ENCODE peak calls at places on chromosomes 7 and 10, in five cellular contexts. One of them, this sample, is unnamed. For H3K27me3, the result is how much of the 10 kb centered on the place peaks cover.

GRCh38 chr7:99473315-99473596 is 566 bp downstream of the ZNF789 start:
- DNase-seq in naive thymus-derived CD4-positive, alpha-beta T cell: no peak
- DNase-seq in CD8-positive, alpha-beta T cell: no peak
- DNase-seq in thoracic aorta: no peak
- DNase-seq in spleen: no peak
- DNase-seq in this sample: no peak

GRCh38 chr10:130438861-130439260 is 302.7 kb downstream of the GLRX3 start:
- DNase-seq in naive thymus-derived CD4-positive, alpha-beta T cell: no peak
- DNase-seq in CD8-positive, alpha-beta T cell: no peak
- DNase-seq in thoracic aorta: no peak
- DNase-seq in spleen: no peak
- DNase-seq in this sample: no peak

GRCh38 chr7:119377-120163 is 72.8 kb upstream of the FAM20C start:
- DNase-seq in spleen: no peak
- DNase-seq in naive thymus-derived CD4-positive, alpha-beta T cell: no peak
- DNase-seq in thoracic aorta: no peak
- DNase-seq in CD8-positive, alpha-beta T cell: no peak
- DNase-seq in this sample: peak

GRCh38 chr7:145478551-145478950 is 638.0 kb upstream of the CNTNAP2 start:
- DNase-seq in thoracic aorta: no peak
- DNase-seq in spleen: no peak
- DNase-seq in CD8-positive, alpha-beta T cell: no peak
- DNase-seq in naive thymus-derived CD4-positive, alpha-beta T cell: no peak
- DNase-seq in this sample: no peak

GRCh38 chr7:115682507-115682906 is 348.1 kb downstream of the TFEC start:
- DNase-seq in spleen: no peak
- DNase-seq in naive thymus-derived CD4-positive, alpha-beta T cell: no peak
- DNase-seq in CD8-positive, alpha-beta T cell: no peak
- DNase-seq in thoracic aorta: no peak
- DNase-seq in this sample: no peak

GRCh38 chr10:101569838-101570763 is 18.0 kb downstream of the POLL start:
- DNase-seq in naive thymus-derived CD4-positive, alpha-beta T cell: peak
- DNase-seq in thoracic aorta: peak
- DNase-seq in spleen: peak
- DNase-seq in CD8-positive, alpha-beta T cell: peak
- DNase-seq in this sample: peak

GRCh38 chr7:134820295-134820694 is 40.9 kb downstream of the CALD1 start:
- DNase-seq in CD8-positive, alpha-beta T cell: no peak
- DNase-seq in thoracic aorta: no peak
- DNase-seq in spleen: no peak
- DNase-seq in naive thymus-derived CD4-positive, alpha-beta T cell: no peak
- DNase-seq in this sample: no peak

GRCh38 chr7:134431805-134432204 is 27.1 kb downstream of the AKR1B1 start:
- DNase-seq in CD8-positive, alpha-beta T cell: no peak
- DNase-seq in thoracic aorta: no peak
- DNase-seq in spleen: peak
- DNase-seq in naive thymus-derived CD4-positive, alpha-beta T cell: no peak
- DNase-seq in this sample: no peak

GRCh38 chr7:123864438-123864837 is 19.5 kb downstream of the HYAL4 start:
- DNase-seq in CD8-positive, alpha-beta T cell: no peak
- DNase-seq in naive thymus-derived CD4-positive, alpha-beta T cell: no peak
- DNase-seq in spleen: no peak
- DNase-seq in thoracic aorta: no peak
- DNase-seq in this sample: no peak

GRCh38 chr10:75332081-75332480 is 69.5 kb downstream of the ZNF503 start:
- DNase-seq in naive thymus-derived CD4-positive, alpha-beta T cell: no peak
- DNase-seq in thoracic aorta: no peak
- DNase-seq in spleen: no peak
- DNase-seq in CD8-positive, alpha-beta T cell: no peak
- DNase-seq in this sample: no peak

GRCh38 chr10:50577681-50578350 is 45.9 kb downstream of the SGMS1 start:
- DNase-seq in naive thymus-derived CD4-positive, alpha-beta T cell: no peak
- DNase-seq in spleen: no peak
- DNase-seq in CD8-positive, alpha-beta T cell: no peak
- DNase-seq in thoracic aorta: no peak
- DNase-seq in this sample: no peak

GRCh38 chr7:33185786-33186185 is 56.4 kb downstream of the BBS9 start:
- DNase-seq in CD8-positive, alpha-beta T cell: no peak
- DNase-seq in thoracic aorta: no peak
- DNase-seq in naive thymus-derived CD4-positive, alpha-beta T cell: peak
- DNase-seq in spleen: no peak
- DNase-seq in this sample: no peak

GRCh38 chr10:101902032-101902799 is 58.6 kb upstream of the KCNIP2 start:
- DNase-seq in spleen: no peak
- DNase-seq in thoracic aorta: no peak
- DNase-seq in CD8-positive, alpha-beta T cell: no peak
- DNase-seq in naive thymus-derived CD4-positive, alpha-beta T cell: no peak
- DNase-seq in this sample: no peak

GRCh38 chr10:16521311-16522016 is at the start of gene C1QL3:
- DNase-seq in thoracic aorta: no peak
- DNase-seq in naive thymus-derived CD4-positive, alpha-beta T cell: peak
- DNase-seq in CD8-positive, alpha-beta T cell: no peak
- DNase-seq in spleen: no peak
- DNase-seq in this sample: no peak

GRCh38 chr7:79050592-79050991 is 402.9 kb downstream of the MAGI2 start:
- DNase-seq in thoracic aorta: no peak
- DNase-seq in spleen: no peak
- DNase-seq in CD8-positive, alpha-beta T cell: no peak
- DNase-seq in naive thymus-derived CD4-positive, alpha-beta T cell: no peak
- DNase-seq in this sample: no peak

GRCh38 chr10:113616244-113617074 is 47.4 kb downstream of the NRAP start:
- DNase-seq in spleen: no peak
- DNase-seq in thoracic aorta: no peak
- DNase-seq in naive thymus-derived CD4-positive, alpha-beta T cell: no peak
- DNase-seq in CD8-positive, alpha-beta T cell: no peak
- DNase-seq in this sample: no peak

GRCh38 chr10:113614304-113614703 is 49.5 kb downstream of the NRAP start:
- DNase-seq in CD8-positive, alpha-beta T cell: no peak
- DNase-seq in naive thymus-derived CD4-positive, alpha-beta T cell: no peak
- DNase-seq in spleen: no peak
- DNase-seq in thoracic aorta: no peak
- DNase-seq in this sample: no peak

GRCh38 chr10:113618338-113618737 is 45.5 kb downstream of the NRAP start:
- DNase-seq in naive thymus-derived CD4-positive, alpha-beta T cell: no peak
- DNase-seq in thoracic aorta: no peak
- DNase-seq in spleen: no peak
- DNase-seq in CD8-positive, alpha-beta T cell: no peak
- DNase-seq in this sample: no peak

GRCh38 chr10:113619401-113619800 is 44.4 kb downstream of the NRAP start:
- DNase-seq in CD8-positive, alpha-beta T cell: no peak
- DNase-seq in naive thymus-derived CD4-positive, alpha-beta T cell: no peak
- DNase-seq in spleen: no peak
- DNase-seq in thoracic aorta: no peak
- DNase-seq in this sample: no peak

GRCh38 chr10:113617086-113617485 is 46.8 kb downstream of the NRAP start:
- DNase-seq in CD8-positive, alpha-beta T cell: no peak
- DNase-seq in naive thymus-derived CD4-positive, alpha-beta T cell: no peak
- DNase-seq in spleen: no peak
- DNase-seq in thoracic aorta: no peak
- DNase-seq in this sample: no peak
- H3K27me3 ChIP-seq in CD8-positive, alpha-beta T cell: under half
- H3K27me3 ChIP-seq in naive thymus-derived CD4-positive, alpha-beta T cell: under half
- H3K27me3 ChIP-seq in spleen: under half
- H3K27me3 ChIP-seq in thoracic aorta: under half
- H3K27me3 ChIP-seq in this sample: under half

GRCh38 chr10:134205-134742 is 981 bp upstream of the ZMYND11 start:
- DNase-seq in spleen: no peak
- DNase-seq in naive thymus-derived CD4-positive, alpha-beta T cell: no peak
- DNase-seq in thoracic aorta: no peak
- DNase-seq in CD8-positive, alpha-beta T cell: peak
- DNase-seq in this sample: no peak

GRCh38 chr10:127612-128432 is 7.4 kb upstream of the ZMYND11 start:
- DNase-seq in naive thymus-derived CD4-positive, alpha-beta T cell: peak
- DNase-seq in spleen: no peak
- DNase-seq in CD8-positive, alpha-beta T cell: peak
- DNase-seq in thoracic aorta: no peak
- DNase-seq in this sample: no peak

GRCh38 chr10:124874-125273 is 10.4 kb upstream of the ZMYND11 start:
- DNase-seq in thoracic aorta: no peak
- DNase-seq in spleen: no peak
- DNase-seq in CD8-positive, alpha-beta T cell: no peak
- DNase-seq in naive thymus-derived CD4-positive, alpha-beta T cell: no peak
- DNase-seq in this sample: no peak

GRCh38 chr10:132961-133898 is 2.0 kb upstream of the ZMYND11 start:
- DNase-seq in CD8-positive, alpha-beta T cell: no peak
- DNase-seq in naive thymus-derived CD4-positive, alpha-beta T cell: no peak
- DNase-seq in spleen: no peak
- DNase-seq in thoracic aorta: no peak
- DNase-seq in this sample: no peak

DNA sequence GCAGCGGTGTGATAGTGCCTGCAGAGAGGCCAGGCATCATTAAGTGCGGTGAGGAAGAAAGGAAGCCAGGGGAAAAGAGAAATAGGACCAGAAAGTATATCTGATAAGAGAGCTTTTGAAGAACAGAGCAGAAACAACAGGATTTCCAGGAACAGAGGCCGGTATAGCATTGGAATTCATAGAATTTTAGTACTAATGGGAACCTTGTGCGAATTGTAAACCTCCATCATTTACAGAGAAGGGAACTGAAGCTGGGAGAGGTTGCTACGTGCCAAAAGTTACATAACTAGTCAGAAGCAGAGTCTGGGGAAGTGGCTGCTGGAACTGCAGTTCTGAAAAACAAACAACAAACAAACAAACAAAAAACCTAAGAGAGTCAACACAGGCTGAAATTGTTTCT is 5.5 kb upstream of the ZMYND11 start:
- DNase-seq in naive thymus-derived CD4-positive, alpha-beta T cell: no peak
- DNase-seq in CD8-positive, alpha-beta T cell: no peak
- DNase-seq in spleen: no peak
- DNase-seq in thoracic aorta: no peak
- DNase-seq in this sample: no peak
- H3K27me3 ChIP-seq in naive thymus-derived CD4-positive, alpha-beta T cell: under half
- H3K27me3 ChIP-seq in CD8-positive, alpha-beta T cell: under half
- H3K27me3 ChIP-seq in spleen: under half
- H3K27me3 ChIP-seq in thoracic aorta: under half
- H3K27me3 ChIP-seq in this sample: under half

DNA sequence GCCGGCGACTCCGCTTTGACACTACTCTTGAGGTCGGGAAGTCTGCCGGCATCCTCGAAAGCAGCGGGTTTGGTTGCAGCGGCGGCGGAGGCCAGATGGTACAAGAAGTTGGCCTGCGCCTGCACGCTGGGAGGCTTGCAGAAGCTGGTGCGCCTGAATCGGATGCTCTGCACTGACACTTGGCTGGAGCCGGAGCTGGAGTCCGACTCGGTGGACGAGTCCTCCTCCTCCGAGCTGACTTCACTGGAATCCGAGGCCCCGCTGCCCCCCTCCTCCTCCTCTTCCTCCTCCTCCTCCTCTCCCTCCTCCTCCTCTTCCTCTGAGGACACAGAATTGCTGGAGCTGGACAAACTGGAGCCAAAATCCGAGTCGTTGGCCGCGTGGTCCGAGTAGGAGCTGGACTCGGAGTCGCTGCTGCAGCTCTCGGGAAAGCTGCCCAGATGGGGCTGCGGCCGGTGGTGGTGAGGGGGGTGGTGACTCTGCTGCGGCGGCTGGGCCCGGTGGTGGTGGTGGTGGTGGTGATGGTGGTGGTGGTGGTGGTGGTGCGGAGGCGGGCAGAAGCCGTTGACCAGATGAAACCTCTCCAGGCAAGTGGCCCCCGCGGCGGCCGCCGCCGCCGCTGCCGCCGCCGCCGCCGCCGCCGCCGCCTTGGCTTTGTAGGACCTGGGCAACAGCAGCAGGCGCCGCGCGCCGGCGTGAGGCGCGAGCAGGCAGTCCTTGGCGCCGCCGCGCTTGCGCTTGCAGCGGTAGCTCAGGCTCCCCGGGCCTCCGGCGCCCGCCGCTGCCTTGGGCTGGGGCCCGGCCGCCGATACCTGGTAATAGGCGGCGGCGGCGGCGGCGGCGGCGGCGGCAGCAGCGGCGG is 9.0 kb downstream of the SKIDA1 start:
- DNase-seq in thoracic aorta: no peak
- DNase-seq in CD8-positive, alpha-beta T cell: no peak
- DNase-seq in naive thymus-derived CD4-positive, alpha-beta T cell: peak
- DNase-seq in spleen: peak
- DNase-seq in this sample: peak
- H3K27me3 ChIP-seq in thoracic aorta: under half
- H3K27me3 ChIP-seq in CD8-positive, alpha-beta T cell: half or more
- H3K27me3 ChIP-seq in naive thymus-derived CD4-positive, alpha-beta T cell: half or more
- H3K27me3 ChIP-seq in spleen: half or more
- H3K27me3 ChIP-seq in this sample: under half

GRCh38 chr10:49387029-49387428 is 8.9 kb downstream of the DRGX start:
- DNase-seq in thoracic aorta: no peak
- DNase-seq in naive thymus-derived CD4-positive, alpha-beta T cell: no peak
- DNase-seq in CD8-positive, alpha-beta T cell: no peak
- DNase-seq in spleen: no peak
- DNase-seq in this sample: no peak
- H3K27me3 ChIP-seq in thoracic aorta: under half
- H3K27me3 ChIP-seq in naive thymus-derived CD4-positive, alpha-beta T cell: under half
- H3K27me3 ChIP-seq in CD8-positive, alpha-beta T cell: under half
- H3K27me3 ChIP-seq in spleen: under half
- H3K27me3 ChIP-seq in this sample: under half

GRCh38 chr7:19107392-19108147 is 9.9 kb downstream of the TWIST1 start:
- DNase-seq in naive thymus-derived CD4-positive, alpha-beta T cell: no peak
- DNase-seq in thoracic aorta: no peak
- DNase-seq in spleen: no peak
- DNase-seq in CD8-positive, alpha-beta T cell: no peak
- DNase-seq in this sample: peak
- H3K27me3 ChIP-seq in naive thymus-derived CD4-positive, alpha-beta T cell: under half
- H3K27me3 ChIP-seq in thoracic aorta: under half
- H3K27me3 ChIP-seq in spleen: half or more
- H3K27me3 ChIP-seq in CD8-positive, alpha-beta T cell: under half
- H3K27me3 ChIP-seq in this sample: under half

GRCh38 chr10:79434816-79435215 is 10.6 kb downstream of the ZCCHC24 start:
- DNase-seq in thoracic aorta: no peak
- DNase-seq in spleen: peak
- DNase-seq in CD8-positive, alpha-beta T cell: no peak
- DNase-seq in naive thymus-derived CD4-positive, alpha-beta T cell: no peak
- DNase-seq in this sample: peak
- H3K27me3 ChIP-seq in thoracic aorta: under half
- H3K27me3 ChIP-seq in spleen: under half
- H3K27me3 ChIP-seq in CD8-positive, alpha-beta T cell: under half
- H3K27me3 ChIP-seq in naive thymus-derived CD4-positive, alpha-beta T cell: under half
- H3K27me3 ChIP-seq in this sample: under half

This sample was measured in sigmoid colon.